ENCODE peak calls at places on chromosomes 12 and 14, in ten cellular contexts. Y is naive thymus-derived CD4-positive, alpha-beta T cell; F is astrocyte; S is right lobe of liver; U is sigmoid colon; X is esophagus muscularis mucosa; Z is CD4-positive, alpha-beta memory T cell; R is CD4-positive, CD25-positive, alpha-beta regulatory T cell; H is body of pancreas; V is upper lobe of right lung. P is an unnamed sample. For H3K4me1 and H3K27me3, the result is how much of the 10 kb centered on the place peaks cover.

GRCh38 chr12:107441906-107442305 is 243.7 kb upstream of the PWP1 start:
- DNase-seq in Y (no peak), F (peak), S (peak), U (no peak), X (no peak), Z (peak), R (peak), H (peak), V (no peak), P (peak)

GRCh38 chr12:109445224-109445623 is 31.9 kb downstream of the KCTD10 start:
- DNase-seq in Y (no peak), F (peak), S (no peak), U (no peak), X (no peak), Z (no peak), R (no peak), H (no peak), V (no peak), P (no peak)

GRCh38 chr12:91404362-91404899 is 221.8 kb upstream of the DCN start:
- DNase-seq in Y (no peak), F (no peak), S (no peak), U (no peak), X (no peak), Z (no peak), R (no peak), H (peak), V (no peak), P (no peak)

GRCh38 chr12:90940872-90941499 is 14.0 kb downstream of the CCER1 start:
- DNase-seq in Y (no peak), F (peak), S (no peak), U (no peak), X (no peak), Z (peak), R (peak), H (no peak), V (no peak), P (no peak)

GRCh38 chr12:126782083-126782482 is 1484.9 kb upstream of the TMEM132C start:
- DNase-seq in Y (no peak), F (no peak), S (no peak), U (no peak), X (peak), Z (no peak), R (no peak), H (no peak), V (no peak), P (no peak)

GRCh38 chr12:75481013-75481705 is 604 bp downstream of the GLIPR1 start:
- DNase-seq in Y (no peak), F (no peak), S (no peak), U (no peak), X (no peak), Z (no peak), R (no peak), H (no peak), V (no peak), P (no peak)

GRCh38 chr14:105300542-105301102 is at the start of gene BRF1:
- DNase-seq in Y (no peak), F (peak), S (peak), U (peak), X (peak), Z (peak), R (peak), H (peak), V (peak), P (peak)

GRCh38 chr14:50964683-50965390 is 20.6 kb upstream of the PYGL start:
- DNase-seq in Y (no peak), F (peak), S (no peak), U (peak), X (no peak), Z (no peak), R (no peak), H (peak), V (no peak), P (no peak)

GRCh38 chr14:73253721-73254120 is 16.4 kb downstream of the PAPLN start:
- DNase-seq in Y (no peak), F (no peak), S (no peak), U (no peak), X (no peak), Z (no peak), R (no peak), H (no peak), V (no peak), P (no peak)

GRCh38 chr12:54734196-54734950 is 86.2 kb upstream of the DCD start:
- DNase-seq in Y (no peak), F (no peak), S (peak), U (no peak), X (no peak), Z (no peak), R (no peak), H (peak), V (no peak), P (no peak)

GRCh38 chr12:20350495-20350894 is 17.8 kb upstream of the PDE3A start:
- DNase-seq in Y (no peak), F (peak), S (no peak), U (no peak), X (no peak), Z (no peak), R (no peak), H (no peak), V (no peak), P (peak)

GRCh38 chr14:24311837-24312615 is 724 bp downstream of the LTB4R start:
- DNase-seq in Y (no peak), F (no peak), S (peak), U (no peak), X (no peak), Z (no peak), R (peak), H (no peak), V (no peak), P (no peak)

GRCh38 chr12:123767613-123768012 is 5.5 kb downstream of the DNAH10 start:
- DNase-seq in Y (no peak), F (no peak), S (no peak), U (no peak), X (no peak), Z (peak), R (no peak), H (no peak), V (no peak), P (no peak)

GRCh38 chr12:108313609-108314331 is 25.3 kb downstream of the CMKLR1 start:
- DNase-seq in Y (peak), F (no peak), S (peak), U (no peak), X (no peak), Z (no peak), R (no peak), H (peak), V (peak), P (no peak)

GRCh38 chr12:125284945-125285344 is 219.7 kb downstream of the AACS start:
- DNase-seq in Y (no peak), F (no peak), S (no peak), U (no peak), X (no peak), Z (no peak), R (no peak), H (no peak), V (no peak), P (no peak)

GRCh38 chr12:50732591-50732990 is 31.3 kb upstream of the ATF1 start:
- DNase-seq in Y (no peak), F (peak), S (no peak), U (no peak), X (no peak), Z (no peak), R (no peak), H (no peak), V (no peak), P (peak)

GRCh38 chr12:86173044-86173443 is 83.1 kb downstream of the MGAT4C start:
- DNase-seq in Y (no peak), F (no peak), S (no peak), U (no peak), X (no peak), Z (no peak), R (no peak), H (no peak), V (no peak), P (no peak)

GRCh38 chr12:23193552-23193951 is 568.6 kb downstream of the ETNK1 start:
- DNase-seq in Y (no peak), F (no peak), S (no peak), U (no peak), X (no peak), Z (no peak), R (no peak), H (no peak), V (no peak), P (no peak)

DNA sequence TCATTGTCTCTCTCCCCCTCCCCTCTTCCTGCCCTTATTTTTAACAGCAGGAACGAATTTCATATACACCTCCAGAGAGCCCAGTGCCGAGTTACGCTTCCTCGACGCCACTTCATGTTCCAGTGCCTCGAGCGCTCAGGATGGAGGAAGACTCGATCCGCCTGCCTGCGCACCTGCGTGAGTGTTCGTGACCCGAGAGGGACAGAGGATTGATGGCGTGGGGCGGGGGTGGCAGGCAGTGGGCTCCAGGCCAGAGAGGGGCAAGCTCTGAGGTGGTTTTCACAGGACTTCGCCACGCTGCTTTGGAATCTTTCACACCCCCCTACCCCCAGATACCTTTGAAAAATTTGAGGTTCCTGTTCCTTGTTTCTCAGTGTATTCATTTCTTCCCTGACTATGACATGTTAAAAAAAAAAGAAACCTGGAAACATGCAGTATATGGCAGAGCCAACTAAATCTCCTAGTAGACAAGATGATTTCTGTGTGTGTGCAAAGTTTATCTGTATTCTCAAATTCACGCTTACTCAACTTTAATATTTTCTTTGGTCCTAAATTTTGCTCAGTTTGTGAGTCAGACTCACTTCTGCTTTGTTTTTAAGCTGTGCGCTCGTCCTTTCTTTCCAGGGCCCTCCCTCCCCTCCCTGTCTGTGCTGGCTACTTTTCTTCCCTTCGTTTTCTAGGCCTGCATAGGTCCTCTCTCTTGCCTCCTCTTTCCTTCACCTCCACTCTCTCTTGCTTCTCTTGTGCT is 103.1 kb downstream of the ETV6 start:
- DNase-seq in Y (no peak), F (no peak), S (no peak), U (no peak), X (no peak), Z (no peak), R (no peak), H (no peak), V (no peak), P (no peak)
- H3K4me3 ChIP-seq in Y (no peak), F (no peak), S (no peak), U (no peak), X (no peak), Z (no peak), R (no peak), H (no peak), V (no peak), P (no peak)

GRCh38 chr12:98519257-98519907 is 4.0 kb downstream of the TMPO start:
- DNase-seq in Y (no peak), F (no peak), S (no peak), U (no peak), X (no peak), Z (peak), R (no peak), H (no peak), V (no peak), P (no peak)
- H3K4me1 ChIP-seq in Y (under half), F (under half), S (under half), U (under half), X (half or more), Z (half or more), R (half or more), H (half or more), V (under half), P (under half)

GRCh38 chr12:44804068-44804467 is 72.0 kb downstream of the NELL2 start:
- DNase-seq in Y (no peak), F (no peak), S (no peak), U (no peak), X (no peak), Z (no peak), R (no peak), H (no peak), V (no peak), P (no peak)
- H3K27me3 ChIP-seq in Y (under half), F (under half), S (under half), U (under half), X (under half), Z (under half), R (under half), H (under half), V (under half), P (under half)

GRCh38 chr12:68885381-68885780 is 47.6 kb downstream of the CPM start:
- DNase-seq in Y (no peak), F (no peak), S (no peak), U (no peak), X (no peak), Z (no peak), R (no peak), H (no peak), V (no peak), P (peak)
- H3K4me3 ChIP-seq in Y (no peak), F (no peak), S (no peak), U (no peak), X (no peak), Z (no peak), R (no peak), H (no peak), V (no peak), P (no peak)

GRCh38 chr14:93034671-93034994 is 81.1 kb downstream of the ITPK1 start:
- DNase-seq in Y (no peak), F (no peak), S (no peak), U (no peak), X (no peak), Z (no peak), R (no peak), H (no peak), V (no peak), P (no peak)

GRCh38 chr14:93035585-93035916 is 80.2 kb downstream of the ITPK1 start:
- DNase-seq in Y (no peak), F (no peak), S (no peak), U (no peak), X (no peak), Z (no peak), R (no peak), H (no peak), V (no peak), P (no peak)

GRCh38 chr14:93036652-93037341 is 78.9 kb downstream of the ITPK1 start:
- DNase-seq in Y (no peak), F (no peak), S (peak), U (peak), X (no peak), Z (no peak), R (no peak), H (no peak), V (no peak), P (peak)

GRCh38 chr14:93037354-93037753 is 78.4 kb downstream of the ITPK1 start:
- DNase-seq in Y (no peak), F (no peak), S (no peak), U (no peak), X (no peak), Z (no peak), R (no peak), H (no peak), V (no peak), P (no peak)

DNA sequence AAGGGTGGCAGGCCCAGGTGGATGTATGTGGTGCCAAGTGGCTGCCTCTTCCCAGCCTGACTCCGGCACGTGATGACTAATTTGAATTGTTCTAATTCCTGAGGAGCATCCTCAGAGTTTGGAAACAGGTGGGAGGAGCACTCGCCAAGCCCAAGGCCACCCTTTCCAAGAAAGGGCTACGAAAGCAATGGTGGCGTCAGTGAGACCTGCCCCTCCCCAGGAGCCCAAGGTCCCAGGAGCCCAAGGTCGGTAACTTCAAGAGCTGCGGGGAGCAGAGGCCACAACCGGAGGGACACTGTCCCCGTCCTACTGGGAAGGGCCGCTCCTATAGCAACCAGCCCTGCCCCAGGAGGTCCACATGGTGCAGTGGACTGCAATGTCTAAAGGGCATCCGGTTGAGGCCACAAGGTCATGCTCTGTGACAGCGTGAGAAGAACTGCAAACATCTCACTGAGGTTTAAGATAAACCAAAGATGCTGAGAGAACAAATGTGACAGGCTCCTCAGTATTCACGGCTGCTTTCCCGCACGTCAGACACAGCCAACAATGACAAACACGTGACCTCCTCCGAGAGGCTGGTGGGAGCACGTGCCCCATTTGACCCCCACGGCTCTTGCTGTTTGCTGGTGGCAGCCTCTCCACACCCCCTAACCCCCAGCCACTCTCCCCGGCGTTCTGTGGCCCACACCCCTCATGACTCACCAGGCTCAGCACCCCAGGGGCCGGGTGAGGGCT is 79.6 kb downstream of the ITPK1 start:
- DNase-seq in Y (no peak), F (no peak), S (no peak), U (peak), X (no peak), Z (no peak), R (no peak), H (no peak), V (no peak), P (peak)
- H3K4me1 ChIP-seq in Y (under half), F (under half), S (under half), U (half or more), X (half or more), Z (under half), R (under half), H (half or more), V (half or more), P (half or more)

GRCh38 chr12:53098982-53099651 is 1.6 kb downstream of the IGFBP6 start:
- DNase-seq in Y (peak), F (peak), S (peak), U (peak), X (peak), Z (peak), R (peak), H (peak), V (peak), P (peak)

GRCh38 chr12:53097207-53097563 is 282 bp upstream of the IGFBP6 start:
- DNase-seq in Y (no peak), F (peak), S (no peak), U (peak), X (no peak), Z (no peak), R (no peak), H (no peak), V (no peak), P (peak)

GRCh38 chr12:53096761-53097160 is 706 bp upstream of the IGFBP6 start:
- DNase-seq in Y (no peak), F (no peak), S (no peak), U (peak), X (no peak), Z (no peak), R (no peak), H (no peak), V (no peak), P (no peak)

GRCh38 chr12:53098354-53098981 is 1.0 kb downstream of the IGFBP6 start:
- DNase-seq in Y (peak), F (peak), S (no peak), U (peak), X (no peak), Z (no peak), R (no peak), H (no peak), V (no peak), P (peak)

GRCh38 chr12:53097564-53098353 is at the start of gene IGFBP6:
- DNase-seq in Y (peak), F (peak), S (peak), U (peak), X (no peak), Z (peak), R (peak), H (peak), V (peak), P (peak)
- H3K27me3 ChIP-seq in Y (under half), F (under half), S (under half), U (under half), X (under half), Z (under half), R (under half), H (under half), V (under half), P (under half)

GRCh38 chr12:71731439-71732356 is 23.0 kb upstream of the RAB21 start:
- DNase-seq in Y (no peak), F (peak), S (no peak), U (no peak), X (no peak), Z (no peak), R (no peak), H (no peak), V (no peak), P (peak)
- H3K4me3 ChIP-seq in Y (no peak), F (peak), S (peak), U (no peak), X (no peak), Z (no peak), R (no peak), H (no peak), V (no peak), P (no peak)

DNA sequence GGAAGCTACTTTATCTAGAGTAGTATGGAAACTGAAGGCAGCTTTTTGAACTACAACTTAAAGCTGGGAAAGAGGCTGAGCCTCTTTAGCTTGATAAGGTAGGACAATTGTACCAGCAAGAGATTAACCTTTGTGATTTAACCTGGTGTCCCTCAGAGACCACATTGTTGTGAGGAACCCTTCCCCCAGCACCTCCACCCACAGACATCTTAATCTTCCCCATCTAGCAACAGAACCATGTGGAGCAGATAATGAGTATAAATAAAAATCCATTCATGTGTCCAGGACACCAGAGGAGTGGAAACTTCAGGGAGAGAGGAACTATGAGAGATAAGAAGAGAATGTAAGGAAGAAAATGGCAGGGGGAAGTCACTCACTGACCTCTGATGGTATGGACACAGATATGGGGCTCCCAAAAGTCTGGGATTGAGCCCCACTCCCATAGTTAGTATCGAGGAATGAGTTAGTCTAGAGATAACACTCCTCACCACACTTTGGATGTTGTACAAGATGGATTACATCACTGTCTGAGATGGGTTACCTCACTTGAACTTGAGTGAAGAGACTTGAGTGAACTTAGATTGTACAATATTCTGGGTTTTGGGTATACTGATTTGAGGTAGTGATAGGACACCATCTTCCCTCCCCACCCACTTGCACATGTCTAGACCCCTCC is 33.9 kb upstream of the SLC38A2 start:
- DNase-seq in Y (no peak), F (peak), S (no peak), U (no peak), X (no peak), Z (no peak), R (no peak), H (no peak), V (no peak), P (no peak)
- H3K4me1 ChIP-seq in Y (under half), F (under half), S (under half), U (under half), X (under half), Z (under half), R (under half), H (under half), V (under half), P (under half)

GRCh38 chr14:85534914-85535313 is 5.0 kb downstream of the FLRT2 start:
- DNase-seq in Y (no peak), F (no peak), S (no peak), U (no peak), X (no peak), Z (no peak), R (no peak), H (no peak), V (no peak), P (no peak)

GRCh38 chr14:85534435-85534834 is 4.5 kb downstream of the FLRT2 start:
- DNase-seq in Y (no peak), F (no peak), S (no peak), U (no peak), X (no peak), Z (no peak), R (no peak), H (no peak), V (no peak), P (peak)

GRCh38 chr14:85532981-85533820 is 3.3 kb downstream of the FLRT2 start:
- DNase-seq in Y (no peak), F (peak), S (peak), U (peak), X (no peak), Z (no peak), R (no peak), H (peak), V (peak), P (peak)

GRCh38 chr14:85532570-85532969 is 2.6 kb downstream of the FLRT2 start:
- DNase-seq in Y (no peak), F (no peak), S (no peak), U (no peak), X (no peak), Z (no peak), R (no peak), H (no peak), V (no peak), P (no peak)

DNA sequence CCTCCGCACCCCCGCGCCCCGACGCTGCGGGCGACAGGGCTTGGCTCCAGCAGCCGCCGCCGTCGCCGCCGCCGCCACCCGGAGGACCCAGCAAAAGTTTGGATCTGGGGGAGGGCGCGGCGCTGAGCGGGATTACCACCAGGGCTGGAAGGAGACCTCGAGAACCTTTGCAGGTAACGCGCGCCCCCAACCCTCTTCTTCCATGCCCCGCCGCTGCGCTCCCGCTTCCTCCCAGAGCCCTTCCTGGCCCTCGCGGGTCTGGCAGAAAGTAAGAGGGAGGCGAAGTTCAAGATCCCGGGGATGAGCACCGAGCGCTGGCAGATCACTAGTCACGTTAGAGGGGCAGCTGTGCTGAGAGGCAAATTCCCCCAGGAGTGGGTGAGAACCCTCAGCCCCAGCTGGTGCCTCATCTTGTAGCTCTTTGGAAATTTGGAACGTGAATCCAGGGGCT is 3.9 kb downstream of the FLRT2 start:
- DNase-seq in Y (no peak), F (no peak), S (peak), U (peak), X (no peak), Z (no peak), R (no peak), H (peak), V (peak), P (no peak)
- H3K27me3 ChIP-seq in Y (under half), F (under half), S (under half), U (under half), X (under half), Z (under half), R (under half), H (under half), V (half or more), P (under half)

P was measured in SJSA1.